ENCODE peak calls at places on chromosomes 5 and 9, in six cellular contexts. M, X, F, N, E and L are unnamed samples.

GRCh38 chr5:157952374-157952685 is 93.4 kb upstream of the CLINT1 start:
- DNase-seq in M (no peak), X (no peak), F (no peak), N (no peak), E (no peak), L (no peak)

GRCh38 chr5:88676637-88677481 is 206.1 kb downstream of the MEF2C start:
- DNase-seq in M (no peak), X (no peak), F (no peak), N (no peak), E (no peak), L (no peak)

GRCh38 chr9:29691758-29692407 is 2118.6 kb upstream of the C9orf72 start:
- DNase-seq in M (peak), X (peak), F (no peak), N (no peak), E (no peak), L (peak)

GRCh38 chr9:6566409-6567139 is 79.0 kb downstream of the GLDC start:
- DNase-seq in M (no peak), X (no peak), F (peak), N (peak), E (no peak), L (no peak)

GRCh38 chr9:77981332-77981731 is 50.3 kb downstream of the GNAQ start:
- DNase-seq in M (peak), X (peak), F (no peak), N (no peak), E (no peak), L (no peak)

GRCh38 chr5:133843911-133844310 is 124.5 kb downstream of the C5orf15 start:
- DNase-seq in M (no peak), X (no peak), F (no peak), N (no peak), E (no peak), L (no peak)

GRCh38 chr9:93292664-93293328 is 108.9 kb downstream of the WNK2 start:
- DNase-seq in M (no peak), X (no peak), F (no peak), N (no peak), E (peak), L (no peak)

GRCh38 chr5:94508421-94509148 is 109.8 kb downstream of the KIAA0825 start:
- DNase-seq in M (no peak), X (no peak), F (no peak), N (no peak), E (no peak), L (no peak)

GRCh38 chr5:89265511-89266169 is 382.7 kb upstream of the MEF2C start:
- DNase-seq in M (no peak), X (no peak), F (no peak), N (no peak), E (no peak), L (no peak)

GRCh38 chr5:142453801-142454381 is 129.1 kb upstream of the SPRY4 start:
- DNase-seq in M (no peak), X (no peak), F (no peak), N (no peak), E (no peak), L (no peak)

GRCh38 chr5:53542917-53543316 is 17.5 kb upstream of the NDUFS4 start:
- DNase-seq in M (no peak), X (no peak), F (no peak), N (no peak), E (no peak), L (no peak)

GRCh38 chr9:35954942-35955546 is 2.9 kb downstream of the OR2S2 start:
- DNase-seq in M (peak), X (peak), F (no peak), N (no peak), E (no peak), L (peak)

GRCh38 chr9:115208503-115208902 is 90.5 kb upstream of the TNC start:
- DNase-seq in M (no peak), X (no peak), F (no peak), N (no peak), E (no peak), L (no peak)

GRCh38 chr5:74126294-74126693 is 500.3 kb downstream of the ARHGEF28 start:
- DNase-seq in M (no peak), X (no peak), F (no peak), N (no peak), E (peak), L (no peak)

GRCh38 chr5:5046680-5047502 is 93.2 kb upstream of the ADAMTS16 start:
- DNase-seq in M (no peak), X (no peak), F (no peak), N (no peak), E (no peak), L (no peak)

GRCh38 chr5:67476531-67476930 is 279.9 kb upstream of the CD180 start:
- DNase-seq in M (no peak), X (no peak), F (no peak), N (no peak), E (no peak), L (peak)
- H3K4me3 ChIP-seq in M (no peak), X (no peak), F (no peak), N (no peak), E (no peak), L (no peak)

DNA sequence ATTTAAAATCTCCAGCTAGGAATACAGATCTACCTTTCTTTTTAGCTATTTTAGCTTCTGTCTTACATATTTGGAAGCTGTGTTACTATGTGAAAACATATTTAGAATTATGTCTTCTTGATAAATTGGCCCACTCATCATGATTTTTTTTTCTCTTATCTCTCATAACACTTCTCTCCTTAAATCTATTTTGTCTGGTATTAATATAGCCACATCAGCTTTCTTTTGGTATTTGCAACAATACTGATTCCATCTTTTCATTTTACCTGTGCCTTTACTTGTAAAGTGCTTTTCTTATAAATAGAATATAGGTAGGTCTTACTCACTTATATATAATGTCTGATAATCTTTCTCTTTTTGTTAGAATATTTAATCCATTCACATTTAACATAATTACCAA is 19.6 kb downstream of the PJA2 start:
- DNase-seq in M (no peak), X (no peak), F (no peak), N (no peak), E (no peak), L (no peak)
- H3K4me3 ChIP-seq in M (no peak), X (no peak), F (no peak), N (no peak), E (no peak), L (no peak)

GRCh38 chr5:100788417-100788816 is 114.7 kb downstream of the ST8SIA4 start:
- DNase-seq in M (no peak), X (no peak), F (no peak), N (no peak), E (no peak), L (no peak)
- H3K4me3 ChIP-seq in M (no peak), X (no peak), F (no peak), N (no peak), E (no peak), L (no peak)

DNA sequence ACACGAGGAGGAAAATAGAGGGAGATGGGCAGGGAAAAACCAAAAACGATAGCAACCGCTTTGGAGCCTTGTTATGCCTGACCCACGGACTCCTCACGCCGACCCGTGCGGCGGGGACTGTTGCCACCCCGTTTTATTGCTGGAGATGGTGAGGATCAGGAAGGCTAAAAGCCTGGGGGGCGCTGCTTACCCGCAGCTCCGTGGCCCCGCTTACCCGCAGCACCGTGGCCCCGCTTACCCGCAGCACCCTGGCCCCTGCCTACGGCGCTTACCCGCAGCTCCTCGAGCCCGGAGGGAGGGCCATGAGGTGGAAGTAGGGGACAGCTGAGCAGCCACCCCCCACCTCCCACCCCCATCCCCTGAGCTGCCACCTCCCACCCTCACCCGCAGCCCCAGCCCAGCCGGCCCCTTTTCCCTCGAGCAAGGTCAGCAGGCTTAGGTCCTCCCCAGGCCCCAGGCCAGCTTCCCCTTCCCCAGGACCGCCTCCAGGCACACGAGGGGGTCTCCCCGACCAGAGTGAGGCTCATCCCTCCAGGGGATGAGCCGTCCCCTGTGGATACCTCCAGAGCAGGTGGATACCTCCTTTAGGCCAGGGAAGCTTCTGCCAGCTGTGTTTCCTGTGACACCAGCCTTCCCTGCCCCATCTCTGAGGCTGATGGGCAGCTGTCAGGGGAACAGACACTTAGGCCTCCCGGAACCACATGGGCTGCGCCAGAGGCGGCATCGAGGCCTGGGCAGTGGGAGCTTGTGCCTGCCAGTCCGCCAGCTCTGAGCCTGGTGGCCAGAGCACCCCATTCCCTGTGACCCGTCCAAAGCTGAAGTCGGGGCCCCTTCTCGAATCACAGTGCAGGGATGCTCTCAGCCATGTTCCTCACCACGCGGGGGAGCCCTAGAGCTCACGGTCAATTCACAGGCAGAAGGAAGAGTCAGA is 92.3 kb downstream of the LMX1B start:
- DNase-seq in M (peak), X (peak), F (no peak), N (peak), E (peak), L (peak)
- H3K4me3 ChIP-seq in M (no peak), X (no peak), F (no peak), N (no peak), E (peak), L (no peak)

GRCh38 chr9:128321343-128321742 is 904 bp downstream of the TRUB2 start:
- DNase-seq in M (no peak), X (no peak), F (no peak), N (no peak), E (no peak), L (no peak)
- H3K4me3 ChIP-seq in M (peak), X (peak), F (peak), N (peak), E (peak), L (peak)

DNA sequence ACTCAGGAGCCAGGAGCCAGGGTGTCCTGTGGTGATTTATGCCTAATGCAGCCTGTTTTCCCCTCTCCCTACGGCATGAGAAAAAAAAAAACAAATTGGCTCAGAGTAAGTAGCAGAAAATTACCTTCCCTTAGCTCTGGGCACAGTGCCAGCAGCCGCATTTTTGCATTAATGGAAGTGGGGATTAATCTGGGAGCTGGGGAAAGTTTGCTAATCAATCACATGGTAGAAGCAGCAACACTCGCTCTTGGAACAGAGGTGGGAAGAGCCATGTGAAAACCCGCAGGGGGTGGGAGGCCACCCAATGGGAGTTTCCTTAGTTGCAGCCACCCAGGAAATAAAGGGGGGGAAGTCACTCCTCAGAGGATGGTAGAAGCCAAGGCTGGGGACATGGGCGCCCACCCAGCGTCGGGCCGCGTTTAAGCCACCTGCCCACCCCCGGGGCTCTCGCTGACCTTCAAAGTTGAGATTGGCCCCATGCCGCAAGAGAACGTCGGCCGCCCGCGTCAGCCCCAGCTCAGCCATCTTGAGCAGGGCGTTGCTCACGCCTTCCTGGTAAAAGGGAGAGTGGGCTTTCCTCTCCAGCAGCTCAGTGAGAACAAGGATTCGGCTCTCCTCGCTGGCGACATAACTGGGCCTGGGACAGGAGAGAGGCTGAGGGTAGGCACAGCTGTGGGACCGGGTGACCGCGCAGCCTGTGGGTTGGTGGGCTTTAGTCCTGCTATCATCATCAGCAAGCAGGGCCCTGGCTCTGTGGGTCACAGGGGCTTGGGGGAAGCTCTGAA is 1.7 kb downstream of the ASB6 start:
- DNase-seq in M (peak), X (no peak), F (peak), N (no peak), E (no peak), L (no peak)
- H3K4me3 ChIP-seq in M (no peak), X (peak), F (peak), N (no peak), E (peak), L (peak)

DNA sequence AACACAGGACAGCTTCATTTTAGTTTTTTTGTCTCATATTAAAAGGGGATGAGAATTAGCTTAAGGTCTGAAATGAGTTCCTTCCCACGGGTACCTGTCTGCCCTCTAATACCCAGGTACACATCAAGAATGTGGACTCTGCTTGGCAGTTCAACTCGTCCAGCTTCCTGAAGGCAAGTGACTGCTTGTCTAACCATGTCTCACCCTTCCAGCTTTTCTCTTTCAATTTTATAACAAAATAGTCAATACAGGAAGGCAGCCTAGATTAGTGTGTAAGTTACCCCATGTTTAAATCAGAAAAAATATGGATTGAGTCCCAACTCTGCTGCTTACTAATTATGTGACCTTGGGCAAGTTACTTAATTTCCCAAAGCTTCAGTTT is 50.5 kb upstream of the C5orf46 start:
- DNase-seq in M (no peak), X (no peak), F (no peak), N (no peak), E (no peak), L (no peak)
- H3K4me3 ChIP-seq in M (no peak), X (no peak), F (no peak), N (no peak), E (no peak), L (no peak)

GRCh38 chr5:103565711-103566110 is 3.1 kb upstream of the NUDT12 start:
- DNase-seq in M (no peak), X (no peak), F (no peak), N (no peak), E (no peak), L (no peak)

GRCh38 chr5:103562084-103562452 is 521 bp downstream of the NUDT12 start:
- DNase-seq in M (no peak), X (no peak), F (no peak), N (no peak), E (no peak), L (no peak)

GRCh38 chr5:103561670-103562069 is 919 bp downstream of the NUDT12 start:
- DNase-seq in M (no peak), X (no peak), F (no peak), N (no peak), E (no peak), L (no peak)

GRCh38 chr5:103562453-103563157 is at the start of gene NUDT12:
- DNase-seq in M (peak), X (peak), F (no peak), N (peak), E (peak), L (no peak)

GRCh38 chr5:103560826-103561225 is 1.8 kb downstream of the NUDT12 start:
- DNase-seq in M (no peak), X (no peak), F (no peak), N (no peak), E (no peak), L (no peak)
- H3K4me3 ChIP-seq in M (no peak), X (no peak), F (no peak), N (no peak), E (no peak), L (no peak)

DNA sequence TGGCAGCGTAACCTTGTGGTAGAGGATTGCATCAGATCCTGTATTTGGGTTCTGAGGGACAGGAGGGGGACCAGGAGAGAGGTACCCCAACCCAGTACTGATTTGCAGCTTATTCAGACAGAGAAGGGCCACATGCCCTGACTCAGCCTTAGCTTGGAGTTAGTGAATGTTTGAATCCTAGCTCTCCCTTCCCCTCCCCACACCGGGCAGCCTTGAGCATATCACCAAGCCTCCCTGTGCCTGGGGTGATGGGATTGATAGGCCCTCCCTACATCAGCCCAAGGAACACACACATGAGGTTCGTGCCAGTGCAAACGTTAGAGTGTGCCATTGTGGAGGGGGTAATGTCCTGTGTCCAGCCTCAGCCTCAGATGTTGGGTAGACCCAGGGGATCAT is 71.9 kb downstream of the AMBP start:
- DNase-seq in M (peak), X (no peak), F (no peak), N (peak), E (no peak), L (no peak)
- H3K4me3 ChIP-seq in M (no peak), X (no peak), F (no peak), N (no peak), E (no peak), L (no peak)